ENCODE peak calls at places on chromosomes 11 and 22, in seven cellular contexts. U is AG04450, E is BJ, S is left ventricle myocardium inferior, T is fibroblast of lung, G is HCT116, K is astrocyte of the spinal cord. Z is an unnamed sample.

GRCh38 chr11:132655187-132655855 is 877.0 kb downstream of the OPCML start:
- DNase-seq in K (no peak), G (no peak), E (no peak), U (no peak), T (peak; percentile 56), S (no peak), Z (no peak)

GRCh38 chr11:104275992-104276391 is 112.0 kb upstream of the PDGFD start:
- DNase-seq in S (no peak), G (no peak), K (no peak), T (no peak), E (no peak), U (no peak), Z (no peak)

GRCh38 chr22:46574993-46575914 is 37.8 kb upstream of the CELSR1 start:
- DNase-seq in T (no peak), K (no peak), U (no peak), G (peak; percentile 46), S (peak; percentile 56), E (no peak), Z (no peak)

GRCh38 chr11:69630009-69630870 is 10.7 kb upstream of the CCND1 start:
- DNase-seq in E (no peak), T (no peak), K (no peak), G (no peak), U (no peak), S (no peak), Z (no peak)

GRCh38 chr22:44180706-44181032 is at the start of gene PARVG:
- DNase-seq in S (no peak), G (no peak), U (no peak), E (no peak), T (no peak), K (no peak), Z (no peak)

GRCh38 chr11:93020248-93021088 is 51.0 kb downstream of the MTNR1B start:
- DNase-seq in G (no peak), E (no peak), S (no peak), U (peak; percentile 79), T (peak; percentile 91), K (peak; percentile 89), Z (no peak)

GRCh38 chr22:38414009-38414395 is 41.0 kb downstream of the KCNJ4 start:
- DNase-seq in U (no peak), G (no peak), K (no peak), S (no peak), E (no peak), T (no peak), Z (no peak)

GRCh38 chr22:45493286-45493771 is 9.4 kb upstream of the FBLN1 start:
- DNase-seq in E (peak; percentile 47), U (no peak), S (no peak), T (peak; percentile 65), K (peak; percentile 63), G (no peak), Z (no peak)

GRCh38 chr22:40212126-40212525 is 34.4 kb downstream of the TNRC6B start:
- DNase-seq in T (no peak), K (no peak), E (no peak), G (no peak), S (no peak), U (no peak), Z (no peak)

GRCh38 chr11:57640068-57640800 is 9.5 kb downstream of the YPEL4 start:
- DNase-seq in U (no peak), G (no peak), T (no peak), E (no peak), S (no peak), K (no peak), Z (no peak)

GRCh38 chr11:57639321-57640067 is 10.2 kb downstream of the YPEL4 start:
- DNase-seq in E (no peak), T (peak; percentile 68), S (no peak), K (peak; percentile 84), U (no peak), G (no peak), Z (no peak)

GRCh38 chr11:57641426-57641825 is 8.3 kb downstream of the YPEL4 start:
- DNase-seq in E (no peak), U (peak; percentile 33), T (peak; percentile 48), G (no peak), S (no peak), K (peak; percentile 62), Z (no peak)

GRCh38 chr11:57638811-57639320 is 10.8 kb downstream of the YPEL4 start:
- DNase-seq in G (no peak), T (no peak), K (no peak), S (no peak), E (no peak), U (no peak), Z (no peak)

DNA sequence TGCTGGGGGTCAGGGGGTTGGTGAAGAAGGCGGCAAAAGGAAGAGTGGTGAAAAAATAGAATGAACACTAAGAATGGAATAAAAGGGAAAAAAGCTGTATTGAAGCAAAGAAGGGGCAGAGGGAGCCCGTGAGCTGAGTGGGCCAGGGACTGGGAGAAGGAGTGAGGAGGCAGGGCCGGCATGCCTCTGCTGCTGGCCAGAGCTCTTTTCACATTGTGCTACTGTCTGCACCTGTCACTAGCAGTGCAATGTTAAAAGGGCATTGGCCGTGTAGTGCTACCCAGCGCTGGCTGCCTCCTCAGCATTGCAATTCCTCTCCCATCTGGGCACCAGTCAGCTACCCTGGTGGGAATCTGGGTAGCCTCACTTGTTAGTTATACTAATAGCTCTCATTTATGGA is 8.7 kb downstream of the YPEL4 start:
- DNase-seq in K (no peak), U (no peak), E (no peak), G (no peak), S (no peak), T (no peak), Z (no peak)
- TF ChIP-seq CTCF in K (peak; percentile 53), U (peak; percentile 60), E (peak; percentile 66), G (no peak), S (no peak), T (peak; percentile 48), Z (no peak)

GRCh38 chr11:4441500-4441899 is 7.6 kb upstream of the OR52K2 start:
- DNase-seq in E (no peak), G (no peak), K (no peak), U (no peak), S (no peak), T (no peak), Z (no peak)

GRCh38 chr11:4448995-4449394 is at the start of gene OR52K2:
- DNase-seq in E (no peak), S (no peak), G (no peak), T (no peak), U (no peak), K (no peak), Z (no peak)

DNA sequence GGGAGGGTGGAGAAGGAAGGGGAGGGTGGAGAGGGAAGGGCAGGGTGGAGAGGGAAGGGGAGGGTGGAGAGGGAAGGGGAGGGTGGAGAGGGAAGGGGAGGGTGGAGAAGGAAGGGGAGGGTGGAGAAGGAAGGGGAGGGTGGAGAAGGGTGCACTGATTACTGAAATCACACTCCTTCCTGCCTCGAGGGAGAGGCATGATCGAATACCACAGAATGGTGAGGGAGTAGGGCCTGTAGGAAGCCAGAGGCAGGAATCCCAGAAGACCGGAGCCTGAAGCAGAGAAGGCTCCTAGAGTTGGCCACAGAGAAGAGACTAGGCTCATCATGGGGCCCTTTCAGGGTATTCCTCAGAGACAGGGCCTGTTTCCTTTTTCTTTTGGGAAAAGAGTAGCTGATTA is 5.6 kb upstream of the OR52K2 start:
- DNase-seq in U (no peak), S (no peak), K (no peak), E (no peak), T (no peak), G (no peak), Z (no peak)
- TF ChIP-seq CTCF in U (no peak), S (no peak), K (no peak), E (no peak), T (no peak), G (no peak), Z (no peak)

GRCh38 chr11:102666331-102666957 is 39.1 kb downstream of the MMP27 start:
- DNase-seq in U (peak; percentile 13), G (peak; percentile 37), E (no peak), K (peak; percentile 61), T (peak; percentile 39), S (no peak), Z (no peak)

GRCh38 chr11:102662607-102663006 is 37.5 kb upstream of the MMP20 start:
- DNase-seq in U (no peak), S (no peak), K (no peak), E (no peak), G (no peak), T (no peak), Z (no peak)

GRCh38 chr11:102669664-102670063 is 35.9 kb downstream of the MMP27 start:
- DNase-seq in U (no peak), K (no peak), S (no peak), T (peak; percentile 55), G (no peak), E (no peak), Z (no peak)

GRCh38 chr11:102661040-102661439 is 35.9 kb upstream of the MMP20 start:
- DNase-seq in S (no peak), U (no peak), K (no peak), G (no peak), T (no peak), E (no peak), Z (no peak)

DNA sequence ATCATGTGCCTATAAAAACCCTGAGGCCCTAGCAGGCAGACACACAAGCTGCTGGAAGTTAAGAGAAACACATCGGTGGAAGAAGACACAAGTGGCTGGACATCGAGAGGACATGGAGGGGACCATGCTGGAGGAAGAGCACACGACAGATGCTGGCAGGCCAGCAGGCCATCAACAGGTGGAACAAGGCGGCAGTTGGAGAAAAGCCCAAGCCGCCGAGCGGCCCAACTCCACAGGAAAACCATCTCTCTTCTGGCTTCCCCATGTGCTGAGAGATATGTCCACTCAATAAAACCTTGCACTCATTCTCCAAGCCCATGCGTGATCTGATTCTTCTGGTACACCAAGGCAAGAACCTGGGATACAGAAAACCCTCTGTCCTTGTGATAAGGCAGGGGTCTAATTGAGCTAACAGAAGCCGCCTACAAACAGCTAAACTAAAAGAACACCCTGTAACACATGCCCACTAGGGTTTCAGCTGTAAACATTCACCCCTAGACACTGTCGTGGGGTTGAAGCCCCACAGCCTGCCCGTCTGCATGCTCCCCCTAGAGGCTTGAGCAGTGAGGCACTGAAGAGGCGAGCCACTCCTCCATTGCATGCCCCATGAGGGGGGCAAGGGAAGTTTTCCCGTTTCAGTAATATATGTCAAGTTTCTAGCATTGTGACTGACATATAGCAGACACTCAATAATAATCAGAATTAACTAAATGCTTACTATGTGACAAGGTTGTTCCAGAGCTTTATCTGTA is 39.0 kb upstream of the MMP20 start:
- DNase-seq in S (no peak), K (no peak), G (peak; percentile 13), U (no peak), T (no peak), E (no peak), Z (no peak)
- TF ChIP-seq CTCF in S (no peak), K (peak; percentile 47), G (peak; percentile 47), U (peak; percentile 36), T (no peak), E (peak; percentile 48), Z (no peak)

DNA sequence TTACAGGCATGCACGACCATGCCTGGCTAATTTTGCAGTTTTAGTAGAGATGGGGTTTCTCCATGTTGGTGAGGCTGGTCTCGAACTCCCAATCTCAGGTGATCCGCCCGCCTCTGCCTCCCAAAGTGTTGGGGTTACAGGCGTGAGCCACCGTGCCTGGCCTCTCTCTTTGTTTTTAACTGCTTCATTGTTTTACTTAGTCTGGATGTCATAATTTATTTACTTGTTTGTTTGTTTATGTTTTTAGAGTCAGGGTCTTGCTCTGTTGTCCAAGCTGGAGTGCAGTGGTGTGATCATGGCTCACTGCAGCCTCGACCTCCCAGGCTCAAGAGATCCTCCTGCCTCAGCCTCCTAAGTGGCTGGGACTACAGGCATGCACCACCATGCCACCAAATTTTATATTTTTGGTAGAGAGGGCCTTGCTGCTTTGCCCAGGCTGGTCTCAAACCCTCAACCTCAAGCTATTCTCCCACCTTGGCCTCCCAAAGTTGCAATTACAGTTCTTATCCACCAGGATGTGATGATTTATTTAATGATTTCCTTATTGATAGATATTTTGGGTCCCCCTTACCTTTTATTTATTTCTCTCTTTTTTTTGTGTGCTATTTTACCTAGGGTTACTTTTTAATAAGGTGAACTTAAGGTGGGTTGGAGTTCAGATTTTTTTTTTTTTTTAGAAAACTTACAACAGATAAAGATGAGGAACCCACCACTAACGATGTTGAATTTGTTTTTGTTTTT is 52.6 kb upstream of the ADA2 start:
- DNase-seq in T (no peak), S (no peak), E (no peak), G (no peak), U (no peak), K (no peak), Z (no peak)
- TF ChIP-seq CTCF in T (no peak), S (no peak), E (no peak), G (no peak), U (no peak), K (no peak), Z (no peak)

Z was measured in activated B cell treated with CpG ODN at 0.5 μM for 24 hours.